ENCODE peak calls at places on chromosomes 12 and 14, in nine cellular contexts. V is iPS-NIHi11; H is heart right ventricle; U is body of pancreas; Z is A549; I is lower leg skin; R is BE2C; Y is stimulated activated CD8-positive, alpha-beta memory T cell treated with anti-CD3 and anti-CD28 coated beads, Interleukin-7, amount 100 ng/mL, for 1 hour; D is NCI-H2081. X is an unnamed sample.

GRCh38 chr12:53097564-53098353 is at the start of gene IGFBP6:
- DNase-seq in V (peak), H (peak), U (peak), Z (peak), I (peak), R (peak), Y (no peak), D (peak), X (peak)

GRCh38 chr14:31568671-31569070 is 7.5 kb downstream of the NUBPL start:
- DNase-seq in V (no peak), H (no peak), U (no peak), Z (no peak), I (no peak), R (no peak), Y (no peak), D (no peak), X (no peak)

GRCh38 chr14:51872396-51872795 is 12.0 kb downstream of the GNG2 start:
- DNase-seq in V (no peak), H (no peak), U (no peak), Z (no peak), I (no peak), R (peak), Y (no peak), D (peak), X (no peak)

GRCh38 chr14:23816371-23816770 is 137.2 kb upstream of the DHRS4 start:
- DNase-seq in V (no peak), H (no peak), U (no peak), Z (no peak), I (no peak), R (no peak), Y (no peak), D (no peak), X (no peak)

GRCh38 chr14:33039321-33039720 is 100.6 kb downstream of the NPAS3 start:
- DNase-seq in V (no peak), H (no peak), U (no peak), Z (no peak), I (no peak), R (no peak), Y (no peak), D (no peak), X (no peak)

GRCh38 chr14:65847065-65847847 is 434.7 kb downstream of the FUT8 start:
- DNase-seq in V (no peak), H (no peak), U (peak), Z (no peak), I (peak), R (no peak), Y (peak), D (no peak), X (no peak)

GRCh38 chr12:29207120-29207519 is 58.0 kb downstream of the FAR2 start:
- DNase-seq in V (no peak), H (no peak), U (peak), Z (no peak), I (no peak), R (no peak), Y (no peak), D (no peak), X (no peak)

GRCh38 chr12:106634206-106634605 is 51.4 kb downstream of the RFX4 start:
- DNase-seq in V (no peak), H (no peak), U (no peak), Z (no peak), I (no peak), R (no peak), Y (no peak), D (no peak), X (no peak)

GRCh38 chr12:124385219-124385969 is 90.5 kb downstream of the RFLNA start:
- DNase-seq in V (no peak), H (no peak), U (no peak), Z (no peak), I (no peak), R (no peak), Y (no peak), D (no peak), X (no peak)

GRCh38 chr12:26845057-26845666 is 12.2 kb upstream of the ITPR2 start:
- DNase-seq in V (peak), H (peak), U (peak), Z (peak), I (no peak), R (peak), Y (no peak), D (no peak), X (peak)

GRCh38 chr14:96592591-96593388 is 90.6 kb downstream of the PAPOLA start:
- DNase-seq in V (peak), H (peak), U (peak), Z (peak), I (peak), R (peak), Y (peak), D (no peak), X (no peak)

GRCh38 chr12:26029741-26030033 is 71.2 kb downstream of the RASSF8 start:
- DNase-seq in V (no peak), H (no peak), U (no peak), Z (no peak), I (no peak), R (no peak), Y (no peak), D (no peak), X (no peak)

GRCh38 chr12:27515671-27516070 is 8.3 kb upstream of the PPFIBP1 start:
- DNase-seq in V (peak), H (no peak), U (no peak), Z (no peak), I (no peak), R (no peak), Y (no peak), D (no peak), X (no peak)

X was measured in NCI-H1694 treated with DMSO at 0.1 percent for 48 hours.